ENCODE peak calls at places on chromosomes 11 and 22, in seven cellular contexts. D, U, L, Z, G, Y and Q are unnamed samples.
A peak's percentile ranks its signal among the peaks of the same experiment; 100 is the strongest.

GRCh38 chr11:64569300-64569970 is 21.6 kb upstream of the SLC22A12 start:
- DNase-seq in D (no peak), U (no peak), L (no peak), Z (no peak), G (no peak), Y (no peak), Q (no peak)

GRCh38 chr11:76736773-76737495 is 46.2 kb upstream of the TSKU start:
- DNase-seq in D (no peak), U (no peak), L (no peak), Z (no peak), G (no peak), Y (no peak), Q (no peak)

GRCh38 chr11:111778047-111778558 is 11.9 kb upstream of the PPP2R1B start:
- DNase-seq in D (no peak), U (no peak), L (no peak), Z (no peak), G (no peak), Y (no peak), Q (no peak)

GRCh38 chr11:28539239-28540025 is 431.2 kb downstream of the METTL15 start:
- DNase-seq in D (no peak), U (no peak), L (no peak), Z (peak; percentile 20), G (no peak), Y (no peak), Q (no peak)

GRCh38 chr11:2297623-2298030 is 4.1 kb downstream of the C11orf21 start:
- DNase-seq in D (no peak), U (no peak), L (no peak), Z (no peak), G (no peak), Y (no peak), Q (no peak)

GRCh38 chr22:29702931-29703594 is 16.7 kb upstream of the CABP7 start:
- DNase-seq in D (no peak), U (no peak), L (no peak), Z (no peak), G (peak; percentile 17), Y (no peak), Q (no peak)

GRCh38 chr11:29984544-29984943 is 32.3 kb downstream of the KCNA4 start:
- DNase-seq in D (no peak), U (no peak), L (no peak), Z (no peak), G (no peak), Y (no peak), Q (no peak)

GRCh38 chr22:20545681-20546521 is 38.5 kb downstream of the MED15 start:
- DNase-seq in D (no peak), U (peak; percentile 82), L (no peak), Z (no peak), G (no peak), Y (no peak), Q (no peak)

GRCh38 chr11:61704838-61705237 is 24.6 kb downstream of the DAGLA start:
- DNase-seq in D (no peak), U (peak; percentile 53), L (no peak), Z (no peak), G (no peak), Y (no peak), Q (no peak)

GRCh38 chr22:36758792-36759271 is 17.1 kb downstream of the IFT27 start:
- DNase-seq in D (no peak), U (no peak), L (no peak), Z (no peak), G (no peak), Y (no peak), Q (no peak)

GRCh38 chr22:48444320-48445112 is 1383.2 kb downstream of the BRD1 start:
- DNase-seq in D (peak; percentile 44), U (no peak), L (no peak), Z (no peak), G (no peak), Y (no peak), Q (no peak)

GRCh38 chr11:2999464-2999998 is 7.4 kb upstream of the NAP1L4 start:
- DNase-seq in D (no peak), U (no peak), L (no peak), Z (no peak), G (no peak), Y (no peak), Q (no peak)

GRCh38 chr11:36540998-36541397 is 26.8 kb upstream of the RAG1 start:
- DNase-seq in D (peak; percentile 32), U (no peak), L (peak; percentile 27), Z (peak; percentile 53), G (peak; percentile 68), Y (peak; percentile 51), Q (no peak)

GRCh38 chr11:96213500-96213899 is 129.5 kb downstream of the MAML2 start:
- DNase-seq in D (no peak), U (peak; percentile 44), L (no peak), Z (no peak), G (peak; percentile 86), Y (peak; percentile 59), Q (no peak)

GRCh38 chr22:36413022-36413770 is 25.4 kb upstream of the MYH9 start:
- DNase-seq in D (no peak), U (no peak), L (no peak), Z (no peak), G (peak; percentile 17), Y (peak; percentile 34), Q (no peak)

GRCh38 chr11:118111744-118112035 is 24.9 kb upstream of the SMIM35 start:
- DNase-seq in D (no peak), U (no peak), L (no peak), Z (no peak), G (no peak), Y (no peak), Q (no peak)

GRCh38 chr11:9575531-9576240 is 2.2 kb downstream of the WEE1 start:
- DNase-seq in D (no peak), U (no peak), L (no peak), Z (peak; percentile 32), G (peak; percentile 45), Y (no peak), Q (no peak)

DNA sequence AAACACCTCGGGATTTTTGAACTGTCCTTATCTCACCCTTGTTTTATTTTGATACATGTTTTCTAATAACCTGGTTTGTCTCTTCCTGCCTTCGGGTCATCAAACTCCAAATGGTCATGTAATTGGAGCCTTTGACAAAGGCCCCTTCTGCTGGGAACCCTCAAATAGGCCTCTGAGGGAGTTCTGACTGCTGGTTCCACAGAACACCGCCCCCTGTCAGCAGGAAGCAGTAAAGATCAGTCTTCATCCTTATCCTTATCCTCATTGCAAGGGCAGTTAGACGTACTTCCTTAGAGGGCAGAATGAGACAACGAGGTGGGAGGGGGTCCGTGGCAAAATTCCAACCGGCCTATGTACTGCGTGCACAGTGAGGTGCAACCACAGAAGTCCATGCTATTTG is 12.1 kb downstream of the TRIM51 start:
- DNase-seq in D (no peak), U (no peak), L (no peak), Z (no peak), G (no peak), Y (no peak), Q (no peak)
- H2AFZ ChIP-seq in D (no peak overlapping the region), U (no peak overlapping the region), L (no peak overlapping the region), Z (no peak overlapping the region), G (no peak overlapping the region), Y (no peak overlapping the region), Q (no peak overlapping the region)

GRCh38 chr22:46934746-46935491 is 172.5 kb downstream of the TBC1D22A start:
- DNase-seq in D (peak; percentile 17), U (peak; percentile 53), L (no peak), Z (peak; percentile 94), G (peak; percentile 95), Y (peak; percentile 90), Q (peak; percentile 60)

GRCh38 chr22:46937185-46937584 is 174.7 kb downstream of the TBC1D22A start:
- DNase-seq in D (no peak), U (no peak), L (no peak), Z (no peak), G (no peak), Y (no peak), Q (no peak)

GRCh38 chr22:46936378-46936916 is 174.0 kb downstream of the TBC1D22A start:
- DNase-seq in D (no peak), U (no peak), L (no peak), Z (no peak), G (peak; percentile 26), Y (peak; percentile 14), Q (no peak)

GRCh38 chr22:46934172-46934745 is 171.8 kb downstream of the TBC1D22A start:
- DNase-seq in D (no peak), U (peak; percentile 43), L (no peak), Z (no peak), G (no peak), Y (no peak), Q (no peak)

GRCh38 chr22:46935506-46936377 is 173.3 kb downstream of the TBC1D22A start:
- DNase-seq in D (no peak), U (peak; percentile 22), L (no peak), Z (no peak), G (peak; percentile 5), Y (no peak), Q (no peak)
- H3K4me3 ChIP-seq in D (no peak overlapping the region), U (no peak overlapping the region), L (no peak overlapping the region), Z (no peak overlapping the region), G (no peak overlapping the region), Y (no peak overlapping the region), Q (no peak overlapping the region)

GRCh38 chr11:123364145-123364544 is 65.9 kb upstream of the GRAMD1B start:
- DNase-seq in D (no peak), U (no peak), L (no peak), Z (no peak), G (no peak), Y (no peak), Q (no peak)
- H2AFZ ChIP-seq in D (no peak overlapping the region), U (no peak overlapping the region), L (no peak overlapping the region), Z (no peak overlapping the region), G (no peak overlapping the region), Y (no peak overlapping the region), Q (no peak overlapping the region)

GRCh38 chr11:22830082-22830414 is 447 bp upstream of the SVIP start:
- DNase-seq in D (no peak), U (no peak), L (no peak), Z (no peak), G (no peak), Y (no peak), Q (no peak)
- H3K4me3 ChIP-seq in D (peak overlapping the region; percentile 57), U (no peak overlapping the region), L (peak overlapping the region; percentile 44), Z (peak overlapping the region; percentile 24), G (peak overlapping the region; percentile 74), Y (peak overlapping the region; percentile 30), Q (peak overlapping the region; percentile 73)